ENCODE peak calls at places on chromosomes 5 and 9, in nine cellular contexts. One of them, this sample, is unnamed.

GRCh38 chr5:14723648-14724231 is 59.2 kb downstream of the OTULIN start:
- DNase-seq in OCI-LY7: no peak
- DNase-seq in neuronal stem cell: no peak
- DNase-seq in neural progenitor cell: no peak
- DNase-seq in astrocyte: no peak
- DNase-seq in H9: no peak
- DNase-seq in PC-3: no peak
- DNase-seq in K562: no peak
- DNase-seq in mammary epithelial cell: peak
- DNase-seq in this sample: no peak

GRCh38 chr9:128419061-128419925 is 1.4 kb upstream of the CERCAM start:
- DNase-seq in OCI-LY7: no peak
- DNase-seq in neuronal stem cell: no peak
- DNase-seq in neural progenitor cell: peak
- DNase-seq in astrocyte: no peak
- DNase-seq in H9: no peak
- DNase-seq in PC-3: peak
- DNase-seq in K562: no peak
- DNase-seq in mammary epithelial cell: no peak
- DNase-seq in this sample: no peak

GRCh38 chr9:6545017-6545691 is 100.4 kb downstream of the GLDC start:
- DNase-seq in OCI-LY7: no peak
- DNase-seq in neuronal stem cell: no peak
- DNase-seq in neural progenitor cell: no peak
- DNase-seq in astrocyte: peak
- DNase-seq in H9: no peak
- DNase-seq in PC-3: peak
- DNase-seq in K562: no peak
- DNase-seq in mammary epithelial cell: peak
- DNase-seq in this sample: no peak

GRCh38 chr9:129675656-129676055 is 10.2 kb downstream of the PRRX2 start:
- DNase-seq in OCI-LY7: no peak
- DNase-seq in neuronal stem cell: no peak
- DNase-seq in neural progenitor cell: no peak
- DNase-seq in astrocyte: no peak
- DNase-seq in H9: no peak
- DNase-seq in PC-3: no peak
- DNase-seq in K562: no peak
- DNase-seq in mammary epithelial cell: no peak
- DNase-seq in this sample: no peak

GRCh38 chr9:93209576-93210323 is 25.8 kb downstream of the WNK2 start:
- DNase-seq in OCI-LY7: no peak
- DNase-seq in neuronal stem cell: no peak
- DNase-seq in neural progenitor cell: no peak
- DNase-seq in astrocyte: no peak
- DNase-seq in H9: no peak
- DNase-seq in PC-3: no peak
- DNase-seq in K562: no peak
- DNase-seq in mammary epithelial cell: no peak
- DNase-seq in this sample: no peak

GRCh38 chr9:93092171-93092991 is 3.6 kb upstream of the CARD19 start:
- DNase-seq in OCI-LY7: no peak
- DNase-seq in neuronal stem cell: no peak
- DNase-seq in neural progenitor cell: no peak
- DNase-seq in astrocyte: no peak
- DNase-seq in H9: peak
- DNase-seq in PC-3: no peak
- DNase-seq in K562: no peak
- DNase-seq in mammary epithelial cell: no peak
- DNase-seq in this sample: no peak

GRCh38 chr5:1987471-1987870 is 104.7 kb upstream of the IRX4 start:
- DNase-seq in OCI-LY7: no peak
- DNase-seq in neuronal stem cell: no peak
- DNase-seq in neural progenitor cell: no peak
- DNase-seq in astrocyte: no peak
- DNase-seq in H9: no peak
- DNase-seq in PC-3: no peak
- DNase-seq in K562: no peak
- DNase-seq in mammary epithelial cell: no peak
- DNase-seq in this sample: no peak

GRCh38 chr5:26553079-26553478 is 485.3 kb downstream of the CDH9 start:
- DNase-seq in OCI-LY7: no peak
- DNase-seq in neuronal stem cell: peak
- DNase-seq in neural progenitor cell: peak
- DNase-seq in astrocyte: peak
- DNase-seq in H9: no peak
- DNase-seq in PC-3: peak
- DNase-seq in K562: no peak
- DNase-seq in mammary epithelial cell: no peak
- DNase-seq in this sample: no peak

GRCh38 chr5:41842777-41843176 is 27.4 kb downstream of the OXCT1 start:
- DNase-seq in OCI-LY7: peak
- DNase-seq in neuronal stem cell: no peak
- DNase-seq in neural progenitor cell: no peak
- DNase-seq in astrocyte: no peak
- DNase-seq in H9: no peak
- DNase-seq in PC-3: no peak
- DNase-seq in K562: no peak
- DNase-seq in mammary epithelial cell: no peak
- DNase-seq in this sample: no peak

GRCh38 chr5:41844502-41844901 is 25.7 kb downstream of the OXCT1 start:
- DNase-seq in OCI-LY7: no peak
- DNase-seq in neuronal stem cell: no peak
- DNase-seq in neural progenitor cell: no peak
- DNase-seq in astrocyte: no peak
- DNase-seq in H9: no peak
- DNase-seq in PC-3: no peak
- DNase-seq in K562: no peak
- DNase-seq in mammary epithelial cell: no peak
- DNase-seq in this sample: no peak

GRCh38 chr5:41841325-41841724 is 28.9 kb downstream of the OXCT1 start:
- DNase-seq in OCI-LY7: no peak
- DNase-seq in neuronal stem cell: no peak
- DNase-seq in neural progenitor cell: no peak
- DNase-seq in astrocyte: no peak
- DNase-seq in H9: no peak
- DNase-seq in PC-3: no peak
- DNase-seq in K562: no peak
- DNase-seq in mammary epithelial cell: no peak
- DNase-seq in this sample: no peak

GRCh38 chr5:41848983-41849382 is 21.2 kb downstream of the OXCT1 start:
- DNase-seq in OCI-LY7: no peak
- DNase-seq in neuronal stem cell: no peak
- DNase-seq in neural progenitor cell: no peak
- DNase-seq in astrocyte: no peak
- DNase-seq in H9: no peak
- DNase-seq in PC-3: no peak
- DNase-seq in K562: peak
- DNase-seq in mammary epithelial cell: no peak
- DNase-seq in this sample: no peak

DNA sequence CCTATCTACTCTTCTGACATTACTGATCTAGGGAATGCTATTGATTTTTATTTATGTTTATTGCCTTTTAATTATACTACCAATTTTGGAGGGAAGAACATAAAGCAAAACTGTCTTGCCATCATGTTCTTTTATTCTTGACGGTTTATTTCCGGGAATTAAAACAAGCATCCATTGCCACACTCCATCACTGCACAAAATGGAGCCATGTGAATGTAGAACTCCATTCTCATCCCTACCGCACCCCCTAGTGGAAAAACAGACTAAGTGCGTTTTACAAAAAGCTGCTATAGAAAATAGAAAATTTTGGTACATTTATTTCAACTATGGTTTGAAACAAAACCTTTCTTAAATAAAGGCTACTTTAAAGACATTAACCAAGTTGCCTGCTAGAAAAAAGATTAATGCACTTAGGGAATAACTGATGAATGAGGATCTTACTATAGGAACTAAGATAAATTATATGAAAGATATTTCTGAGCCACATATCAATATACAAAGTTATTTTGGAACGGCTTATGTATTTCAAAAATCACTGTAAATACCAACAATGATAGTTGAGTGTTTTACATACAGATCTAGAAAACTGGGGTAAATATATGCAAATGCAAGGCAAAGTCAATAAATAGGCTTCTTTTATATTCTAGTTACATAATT is 26.6 kb downstream of the OXCT1 start:
- DNase-seq in OCI-LY7: peak
- DNase-seq in neuronal stem cell: peak
- DNase-seq in neural progenitor cell: peak
- DNase-seq in astrocyte: peak
- DNase-seq in H9: no peak
- DNase-seq in PC-3: peak
- DNase-seq in K562: peak
- DNase-seq in mammary epithelial cell: peak
- DNase-seq in this sample: peak
- H2AFZ ChIP-seq in OCI-LY7: peak
- H2AFZ ChIP-seq in neuronal stem cell: no peak
- H2AFZ ChIP-seq in neural progenitor cell: no peak
- H2AFZ ChIP-seq in astrocyte: no peak
- H2AFZ ChIP-seq in H9: no peak
- H2AFZ ChIP-seq in PC-3: no peak
- H2AFZ ChIP-seq in K562: no peak
- H2AFZ ChIP-seq in mammary epithelial cell: no peak
- H2AFZ ChIP-seq in this sample: no peak

GRCh38 chr9:69885474-69885929 is 64.9 kb downstream of the CFAP95 start:
- DNase-seq in OCI-LY7: no peak
- DNase-seq in neuronal stem cell: no peak
- DNase-seq in neural progenitor cell: no peak
- DNase-seq in astrocyte: peak
- DNase-seq in H9: no peak
- DNase-seq in PC-3: peak
- DNase-seq in K562: no peak
- DNase-seq in mammary epithelial cell: peak
- DNase-seq in this sample: no peak

GRCh38 chr9:69882998-69883565 is 62.5 kb downstream of the CFAP95 start:
- DNase-seq in OCI-LY7: no peak
- DNase-seq in neuronal stem cell: no peak
- DNase-seq in neural progenitor cell: no peak
- DNase-seq in astrocyte: no peak
- DNase-seq in H9: no peak
- DNase-seq in PC-3: no peak
- DNase-seq in K562: no peak
- DNase-seq in mammary epithelial cell: no peak
- DNase-seq in this sample: no peak

GRCh38 chr9:69891696-69892095 is 71.1 kb downstream of the CFAP95 start:
- DNase-seq in OCI-LY7: no peak
- DNase-seq in neuronal stem cell: no peak
- DNase-seq in neural progenitor cell: no peak
- DNase-seq in astrocyte: no peak
- DNase-seq in H9: no peak
- DNase-seq in PC-3: no peak
- DNase-seq in K562: no peak
- DNase-seq in mammary epithelial cell: no peak
- DNase-seq in this sample: no peak

GRCh38 chr9:69888876-69889585 is 68.4 kb downstream of the CFAP95 start:
- DNase-seq in OCI-LY7: no peak
- DNase-seq in neuronal stem cell: no peak
- DNase-seq in neural progenitor cell: no peak
- DNase-seq in astrocyte: no peak
- DNase-seq in H9: no peak
- DNase-seq in PC-3: peak
- DNase-seq in K562: no peak
- DNase-seq in mammary epithelial cell: no peak
- DNase-seq in this sample: no peak

DNA sequence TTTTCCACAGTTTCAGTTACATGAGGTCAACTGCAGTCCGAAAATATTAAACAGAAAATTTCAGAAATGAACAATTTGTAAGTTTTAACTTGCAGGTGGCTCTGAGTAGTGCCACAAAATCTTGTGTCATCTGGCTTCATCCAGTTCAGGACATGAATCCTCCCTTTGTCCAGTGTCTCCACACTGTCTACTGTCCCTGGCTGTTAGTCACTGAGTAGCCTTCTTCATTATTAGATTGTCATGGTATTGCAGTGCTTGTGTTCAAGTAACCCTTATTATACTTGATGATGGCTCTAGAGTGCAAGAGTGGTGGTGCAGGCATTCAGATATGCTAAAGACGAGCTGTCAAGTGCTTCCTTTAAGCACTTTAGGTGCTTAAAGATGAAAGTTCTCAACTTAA is 65.3 kb downstream of the CFAP95 start:
- DNase-seq in OCI-LY7: no peak
- DNase-seq in neuronal stem cell: no peak
- DNase-seq in neural progenitor cell: no peak
- DNase-seq in astrocyte: no peak
- DNase-seq in H9: no peak
- DNase-seq in PC-3: peak
- DNase-seq in K562: no peak
- DNase-seq in mammary epithelial cell: no peak
- DNase-seq in this sample: no peak
- H2AFZ ChIP-seq in OCI-LY7: no peak
- H2AFZ ChIP-seq in neuronal stem cell: peak
- H2AFZ ChIP-seq in neural progenitor cell: no peak
- H2AFZ ChIP-seq in astrocyte: no peak
- H2AFZ ChIP-seq in H9: no peak
- H2AFZ ChIP-seq in PC-3: no peak
- H2AFZ ChIP-seq in K562: no peak
- H2AFZ ChIP-seq in mammary epithelial cell: peak
- H2AFZ ChIP-seq in this sample: no peak

GRCh38 chr5:140112685-140113179 is 1.2 kb upstream of the PURA start:
- DNase-seq in OCI-LY7: no peak
- DNase-seq in neuronal stem cell: no peak
- DNase-seq in neural progenitor cell: peak
- DNase-seq in astrocyte: peak
- DNase-seq in H9: no peak
- DNase-seq in PC-3: no peak
- DNase-seq in K562: no peak
- DNase-seq in mammary epithelial cell: no peak
- DNase-seq in this sample: no peak
- H2AFZ ChIP-seq in OCI-LY7: no peak
- H2AFZ ChIP-seq in neuronal stem cell: peak
- H2AFZ ChIP-seq in neural progenitor cell: peak
- H2AFZ ChIP-seq in astrocyte: no peak
- H2AFZ ChIP-seq in H9: no peak
- H2AFZ ChIP-seq in PC-3: no peak
- H2AFZ ChIP-seq in K562: no peak
- H2AFZ ChIP-seq in mammary epithelial cell: peak
- H2AFZ ChIP-seq in this sample: peak

GRCh38 chr5:73966411-73966810 is 340.4 kb downstream of the ARHGEF28 start:
- DNase-seq in OCI-LY7: no peak
- DNase-seq in neuronal stem cell: no peak
- DNase-seq in neural progenitor cell: no peak
- DNase-seq in astrocyte: no peak
- DNase-seq in H9: no peak
- DNase-seq in PC-3: no peak
- DNase-seq in K562: no peak
- DNase-seq in mammary epithelial cell: peak
- DNase-seq in this sample: no peak

GRCh38 chr5:73969195-73970059 is 343.4 kb downstream of the ARHGEF28 start:
- DNase-seq in OCI-LY7: no peak
- DNase-seq in neuronal stem cell: no peak
- DNase-seq in neural progenitor cell: no peak
- DNase-seq in astrocyte: no peak
- DNase-seq in H9: no peak
- DNase-seq in PC-3: no peak
- DNase-seq in K562: no peak
- DNase-seq in mammary epithelial cell: no peak
- DNase-seq in this sample: no peak

GRCh38 chr5:73967347-73967746 is 341.4 kb downstream of the ARHGEF28 start:
- DNase-seq in OCI-LY7: no peak
- DNase-seq in neuronal stem cell: no peak
- DNase-seq in neural progenitor cell: no peak
- DNase-seq in astrocyte: no peak
- DNase-seq in H9: no peak
- DNase-seq in PC-3: no peak
- DNase-seq in K562: no peak
- DNase-seq in mammary epithelial cell: peak
- DNase-seq in this sample: no peak

GRCh38 chr5:73968729-73969128 is 342.7 kb downstream of the ARHGEF28 start:
- DNase-seq in OCI-LY7: no peak
- DNase-seq in neuronal stem cell: no peak
- DNase-seq in neural progenitor cell: no peak
- DNase-seq in astrocyte: peak
- DNase-seq in H9: no peak
- DNase-seq in PC-3: no peak
- DNase-seq in K562: no peak
- DNase-seq in mammary epithelial cell: peak
- DNase-seq in this sample: no peak

DNA sequence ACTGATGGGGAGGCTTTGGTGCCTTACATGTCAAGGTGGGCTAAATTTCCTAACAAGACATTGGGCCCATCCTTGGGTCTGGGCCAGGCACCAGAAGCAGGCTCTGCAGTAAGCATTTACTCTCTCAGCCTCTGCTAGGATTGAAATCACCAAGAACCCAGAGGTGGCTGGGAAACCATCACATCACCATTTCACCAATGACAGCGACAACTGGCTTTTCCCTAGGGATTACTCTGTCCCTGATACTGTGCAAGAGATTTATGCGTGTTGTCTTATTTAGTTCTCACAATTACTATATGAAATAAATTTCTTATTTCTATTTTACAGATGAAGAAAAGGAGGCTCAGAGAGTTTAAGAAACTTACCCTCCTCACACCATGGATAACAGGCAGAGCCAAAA is 342.2 kb downstream of the ARHGEF28 start:
- DNase-seq in OCI-LY7: no peak
- DNase-seq in neuronal stem cell: no peak
- DNase-seq in neural progenitor cell: no peak
- DNase-seq in astrocyte: no peak
- DNase-seq in H9: no peak
- DNase-seq in PC-3: no peak
- DNase-seq in K562: no peak
- DNase-seq in mammary epithelial cell: no peak
- DNase-seq in this sample: no peak
- H2AFZ ChIP-seq in OCI-LY7: no peak
- H2AFZ ChIP-seq in neuronal stem cell: no peak
- H2AFZ ChIP-seq in neural progenitor cell: peak
- H2AFZ ChIP-seq in astrocyte: no peak
- H2AFZ ChIP-seq in H9: no peak
- H2AFZ ChIP-seq in PC-3: no peak
- H2AFZ ChIP-seq in K562: no peak
- H2AFZ ChIP-seq in mammary epithelial cell: no peak
- H2AFZ ChIP-seq in this sample: no peak

This sample was measured in DND-41.